ENCODE peak calls at places on chromosomes 13 and 19, in five cellular contexts. M is gastrocnemius medialis; O is CD4-positive, alpha-beta T cell; H is AG04450; G is PC-3. B is an unnamed sample.

GRCh38 chr13:73718248-73718647 is 416.0 kb downstream of the KLF12 start:
- DNase-seq in G (no peak), H (no peak), M (no peak), O (no peak), B (no peak)

GRCh38 chr19:33794578-33795369 is 1.9 kb upstream of the KCTD15 start:
- DNase-seq in G (no peak), H (no peak), M (no peak), O (no peak), B (no peak)

GRCh38 chr19:40672038-40672437 is 18.4 kb downstream of the NUMBL start:
- DNase-seq in G (no peak), H (no peak), O (no peak), M (no peak), B (no peak)

GRCh38 chr19:53553865-53554791 is 16.2 kb downstream of the ZNF331 start:
- DNase-seq in O (peak), G (peak), M (peak), H (peak), B (peak)

GRCh38 chr13:79541426-79542049 is 60.6 kb downstream of the NDFIP2 start:
- DNase-seq in O (no peak), M (no peak), G (peak), H (peak), B (no peak)

GRCh38 chr19:8610041-8610927 is at the start of gene ADAMTS10:
- DNase-seq in O (peak), M (no peak), G (no peak), H (no peak), B (no peak)

GRCh38 chr19:55625004-55625326 is 599 bp upstream of the ZNF784 start:
- DNase-seq in O (no peak), M (no peak), G (no peak), H (no peak), B (no peak)

GRCh38 chr19:1270168-1270853 is 1.2 kb downstream of the CIRBP start:
- DNase-seq in M (peak), O (no peak), H (no peak), G (peak), B (no peak)

GRCh38 chr13:53160211-53160610 is 131.6 kb downstream of the OLFM4 start:
- DNase-seq in G (no peak), M (no peak), O (no peak), H (no peak), B (no peak)

GRCh38 chr13:94115054-94115453 is 364.4 kb downstream of the DCT start:
- DNase-seq in O (no peak), H (no peak), M (no peak), G (peak), B (no peak)

GRCh38 chr19:2055871-2056809 is 5.1 kb upstream of the MKNK2 start:
- DNase-seq in O (no peak), H (no peak), G (peak), M (peak), B (no peak)

GRCh38 chr13:65966991-65967451 is 1263.1 kb downstream of the PCDH9 start:
- DNase-seq in O (no peak), H (no peak), M (no peak), G (peak), B (peak)
- TF ChIP-seq CTCF in O (no peak), H (peak), M (no peak), G (peak), B (peak)

GRCh38 chr19:3508771-3509535 is 2.8 kb downstream of the FZR1 start:
- DNase-seq in O (no peak), H (no peak), M (no peak), G (peak), B (no peak)

GRCh38 chr19:3505598-3506383 is at the start of gene FZR1:
- DNase-seq in H (peak), G (peak), O (peak), M (peak), B (peak)

GRCh38 chr19:3504723-3505122 is 1.4 kb upstream of the FZR1 start:
- DNase-seq in G (no peak), H (no peak), O (no peak), M (no peak), B (no peak)

GRCh38 chr19:3507371-3508120 is 1.4 kb downstream of the FZR1 start:
- DNase-seq in H (no peak), G (peak), O (peak), M (no peak), B (no peak)

DNA sequence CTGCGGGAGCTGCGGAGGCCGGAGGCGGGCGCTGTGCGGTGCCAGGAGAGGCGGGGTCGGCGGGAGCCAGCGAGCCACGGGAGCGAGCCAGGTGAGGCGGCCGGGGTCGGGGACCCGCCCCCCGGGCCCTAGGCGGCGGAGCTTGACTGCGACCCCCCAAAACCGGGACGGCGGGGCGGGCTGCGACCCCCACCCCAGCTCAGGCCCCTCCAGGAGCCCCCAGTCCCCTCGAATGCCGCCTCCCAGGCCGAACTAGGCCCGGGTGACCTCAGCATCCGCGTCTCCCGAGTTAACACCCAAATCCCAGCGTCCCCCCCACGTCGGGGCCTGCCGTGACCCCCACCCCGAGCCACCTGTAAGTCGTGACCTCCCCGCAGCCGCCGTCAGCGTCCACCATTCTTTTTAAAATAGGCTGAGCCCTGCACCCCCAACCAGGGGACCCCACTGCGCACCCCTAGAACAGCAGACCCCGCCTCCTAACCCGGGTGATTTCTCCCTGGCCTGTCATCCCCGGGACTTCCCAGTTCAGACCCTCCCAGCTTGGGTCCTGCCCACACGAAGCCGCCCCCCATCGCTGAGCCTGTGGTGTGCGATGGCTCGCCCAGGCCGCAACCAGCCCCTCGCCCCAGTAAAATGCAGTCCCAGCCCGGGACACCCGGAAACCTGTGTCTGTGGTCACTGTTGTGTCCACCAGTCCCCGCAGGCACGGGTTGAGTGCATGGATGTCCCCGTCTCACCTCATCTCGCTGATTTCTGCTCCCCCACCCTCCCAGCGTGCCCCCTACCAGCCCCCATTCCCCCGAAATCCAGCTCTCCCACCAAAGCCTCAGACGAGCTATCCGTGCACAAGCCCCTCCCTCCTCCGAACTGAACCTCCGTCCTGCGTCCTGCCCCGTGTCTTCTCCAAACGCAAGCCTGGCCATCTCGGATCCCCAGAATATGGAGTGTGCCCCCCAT is 551 bp downstream of the FZR1 start:
- DNase-seq in H (no peak), O (peak), M (no peak), G (peak), B (no peak)
- H3K27ac ChIP-seq in H (no peak), O (peak), M (peak), G (peak), B (peak)

GRCh38 chr13:46355088-46355468 is 32.0 kb downstream of the RUBCNL start:
- DNase-seq in M (no peak), O (no peak), G (no peak), H (no peak), B (no peak)
- TF ChIP-seq CTCF in M (no peak), O (no peak), G (no peak), H (no peak), B (no peak)

GRCh38 chr19:15422311-15423075 is 3.7 kb upstream of the AKAP8L start:
- DNase-seq in G (no peak), H (no peak), O (no peak), M (no peak), B (no peak)
- H3K27ac ChIP-seq in G (no peak), H (no peak), O (no peak), M (peak), B (no peak)